ENCODE peak calls at places on chromosomes 4 and X, in seven cellular contexts. N is psoas muscle, E is adrenal gland, P is astrocyte, A is ovary, T is right atrium auricular region, I is body of pancreas. W is an unnamed sample.

GRCh38 chr4:53702334-53703266 is 111.3 kb upstream of the LNX1 start:
- DNase-seq in N (peak; percentile 81), E (peak; percentile 86), P (peak; percentile 74), A (peak; percentile 87), T (peak; percentile 89), I (peak; percentile 64), W (peak; percentile 49)

GRCh38 chrX:53288173-53288572 is 6.8 kb upstream of the IQSEC2 start:
- DNase-seq in N (peak; percentile 56), E (peak; percentile 74), P (no peak), A (peak; percentile 28), T (peak; percentile 63), I (peak; percentile 25), W (no peak)

GRCh38 chrX:54711735-54712134 is 86.3 kb downstream of the ITIH6 start:
- DNase-seq in N (no peak), E (no peak), P (no peak), A (no peak), T (no peak), I (no peak), W (no peak)

GRCh38 chr4:77701111-77701510 is 95.5 kb downstream of the CXCL13 start:
- DNase-seq in N (no peak), E (no peak), P (no peak), A (no peak), T (no peak), I (no peak), W (no peak)

GRCh38 chr4:94828882-94829281 is 71.1 kb downstream of the BMPR1B start:
- DNase-seq in N (no peak), E (no peak), P (no peak), A (no peak), T (no peak), I (no peak), W (peak; percentile 51)

GRCh38 chrX:119755981-119756533 is 2.3 kb upstream of the SOWAHD start:
- DNase-seq in N (no peak), E (no peak), P (no peak), A (no peak), T (no peak), I (no peak), W (no peak)

GRCh38 chrX:39850630-39851152 is 247.1 kb downstream of the BCOR start:
- DNase-seq in N (no peak), E (no peak), P (peak; percentile 31), A (peak; percentile 34), T (no peak), I (no peak), W (no peak)

GRCh38 chrX:69128573-69128972 is 36.7 kb downstream of the PJA1 start:
- DNase-seq in N (no peak), E (peak; percentile 18), P (peak; percentile 12), A (peak; percentile 36), T (no peak), I (no peak), W (no peak)

GRCh38 chr4:7687006-7687405 is 252.3 kb upstream of the PSAPL1 start:
- DNase-seq in N (peak; percentile 1), E (no peak), P (no peak), A (no peak), T (no peak), I (no peak), W (no peak)

GRCh38 chrX:65522739-65523372 is 11.7 kb downstream of the LAS1L start:
- DNase-seq in N (no peak), E (no peak), P (peak; percentile 19), A (no peak), T (no peak), I (no peak), W (no peak)

GRCh38 chrX:11386001-11386523 is 92.8 kb downstream of the AMELX start:
- DNase-seq in N (peak; percentile 13), E (no peak), P (peak; percentile 70), A (peak; percentile 52), T (no peak), I (no peak), W (peak; percentile 1)

GRCh38 chrX:16212436-16212835 is 45.2 kb downstream of the MAGEB17 start:
- DNase-seq in N (no peak), E (no peak), P (no peak), A (no peak), T (no peak), I (peak; percentile 41), W (no peak)

GRCh38 chr4:109827672-109828071 is at the start of gene RRH:
- DNase-seq in N (no peak), E (no peak), P (no peak), A (no peak), T (no peak), I (no peak), W (no peak)

GRCh38 chr4:155952546-155952945 is 1.1 kb downstream of the CTSO start:
- DNase-seq in N (no peak), E (no peak), P (no peak), A (no peak), T (no peak), I (no peak), W (no peak)

GRCh38 chrX:147875866-147876596 is 35.7 kb upstream of the FMR1 start:
- DNase-seq in N (no peak), E (no peak), P (no peak), A (no peak), T (no peak), I (no peak), W (no peak)

GRCh38 chrX:23610491-23610890 is 56.8 kb upstream of the PRDX4 start:
- DNase-seq in N (no peak), E (no peak), P (peak; percentile 4), A (no peak), T (no peak), I (no peak), W (no peak)

GRCh38 chr4:124703154-124703553 is 9.4 kb downstream of the ANKRD50 start:
- DNase-seq in N (no peak), E (no peak), P (no peak), A (no peak), T (no peak), I (no peak), W (no peak)

GRCh38 chr4:59247032-59247431 is 1953.1 kb upstream of the ADGRL3 start:
- DNase-seq in N (no peak), E (no peak), P (no peak), A (no peak), T (no peak), I (no peak), W (peak; percentile 5)

GRCh38 chrX:34956915-34957314 is 14.3 kb downstream of the FAM47B start:
- DNase-seq in N (no peak), E (no peak), P (peak; percentile 50), A (no peak), T (no peak), I (no peak), W (peak; percentile 11)

GRCh38 chrX:124343016-124343415 is 3.3 kb upstream of the SH2D1A start:
- DNase-seq in N (no peak), E (no peak), P (no peak), A (no peak), T (no peak), I (no peak), W (no peak)

GRCh38 chrX:149198980-149199732 is 305.9 kb downstream of the IDS start:
- DNase-seq in N (no peak), E (no peak), P (no peak), A (no peak), T (no peak), I (no peak), W (no peak)

DNA sequence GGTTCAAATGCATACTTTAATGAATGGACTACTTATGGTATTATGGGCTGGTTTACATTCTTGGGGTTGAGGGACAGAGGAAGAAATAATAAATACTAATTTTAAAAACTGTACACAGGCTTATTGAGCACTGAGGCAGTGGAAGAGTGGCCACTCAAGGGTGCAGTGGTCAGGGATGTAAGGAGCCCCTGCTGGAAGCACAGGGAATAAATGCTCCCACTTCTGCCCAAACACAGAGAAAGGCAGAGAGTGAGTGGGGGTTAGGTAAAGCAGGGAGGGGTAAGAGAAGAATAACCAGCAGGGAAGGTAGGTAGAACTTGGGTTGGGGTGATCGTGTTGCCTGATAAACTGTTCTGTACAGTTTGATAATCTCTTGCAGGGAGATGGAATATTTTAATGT is 60.0 kb downstream of the GAB1 start:
- DNase-seq in N (no peak), E (no peak), P (no peak), A (no peak), T (no peak), I (no peak), W (no peak)
- TF ChIP-seq CTCF in N (no peak), E (no peak), P (no peak), A (no peak), T (no peak), I (no peak), W (no peak)

GRCh38 chrX:108156934-108157466 is 65.4 kb downstream of the ATG4A start:
- DNase-seq in N (no peak), E (no peak), P (no peak), A (no peak), T (no peak), I (no peak), W (no peak)

GRCh38 chrX:108156082-108156481 is 64.5 kb downstream of the ATG4A start:
- DNase-seq in N (no peak), E (no peak), P (no peak), A (no peak), T (no peak), I (no peak), W (no peak)

GRCh38 chrX:108160309-108160708 is 68.7 kb downstream of the ATG4A start:
- DNase-seq in N (no peak), E (no peak), P (no peak), A (no peak), T (no peak), I (no peak), W (no peak)

GRCh38 chrX:108159028-108159670 is 67.6 kb downstream of the ATG4A start:
- DNase-seq in N (no peak), E (no peak), P (no peak), A (no peak), T (no peak), I (no peak), W (no peak)

DNA sequence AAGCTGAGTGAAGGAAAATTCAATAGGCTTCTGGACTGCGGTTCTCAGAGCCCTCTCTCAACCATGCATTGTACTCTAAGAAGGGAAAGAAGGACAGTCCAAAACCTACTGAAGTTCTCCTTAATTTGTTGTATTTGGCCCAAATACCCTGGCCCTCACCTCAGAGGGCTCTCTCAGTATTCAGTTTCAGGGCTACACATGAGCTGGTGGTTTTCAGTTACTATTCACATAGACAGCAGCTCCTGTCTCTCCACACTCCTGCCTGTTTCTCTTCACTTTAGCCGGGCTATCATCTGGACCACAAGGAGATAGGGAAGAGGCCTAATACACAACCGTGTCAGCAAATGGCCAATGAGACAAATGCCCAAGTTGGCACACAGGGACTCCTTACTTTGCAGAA is 66.0 kb downstream of the ATG4A start:
- DNase-seq in N (no peak), E (no peak), P (no peak), A (no peak), T (no peak), I (no peak), W (no peak)
- H3K27ac ChIP-seq in N (no peak overlapping the region), E (no peak overlapping the region), P (no peak overlapping the region), A (no peak overlapping the region), T (no peak overlapping the region), I (no peak overlapping the region), W (no peak overlapping the region)

GRCh38 chr4:163107754-163108153 is 58.9 kb downstream of the NAF1 start:
- DNase-seq in N (no peak), E (no peak), P (peak; percentile 2), A (no peak), T (no peak), I (no peak), W (no peak)
- TF ChIP-seq CTCF in N (peak; percentile 19), E (peak; percentile 33), P (peak; percentile 18), A (no peak), T (no peak), I (peak; percentile 23), W (peak; percentile 10)

GRCh38 chr4:121697626-121698025 is 846 bp upstream of the ANXA5 start:
- DNase-seq in N (no peak), E (no peak), P (no peak), A (no peak), T (no peak), I (no peak), W (no peak)
- H3K27ac ChIP-seq in N (peak overlapping the region; percentile 97), E (peak overlapping the region; percentile 99), P (peak overlapping the region; percentile 85), A (peak overlapping the region; percentile 96), T (peak overlapping the region; percentile 98), I (no peak overlapping the region), W (peak overlapping the region; percentile 95)